ENCODE peak calls at places on chromosome 3, in eight cellular contexts. B is NCI-H774, Z is stromal cell of bone marrow, Q is H9, E is NCI-H1105, C is glomerular endothelial cell, R is HCT116, K is EL. M is an unnamed sample.

GRCh38 chr3:65761890-65762605 is 276.7 kb downstream of the MAGI1 start:
- DNase-seq in B (no peak), E (no peak), Q (peak), R (no peak), C (no peak), Z (no peak), K (no peak), M (no peak)

GRCh38 chr3:21752749-21753347 is 1.8 kb upstream of the ZNF385D start:
- DNase-seq in B (peak), Z (peak), R (no peak), Q (no peak), K (peak), C (no peak), E (peak), M (peak)

GRCh38 chr3:108391917-108392585 is 95.7 kb downstream of the HHLA2 start:
- DNase-seq in B (no peak), K (peak), Z (peak), C (no peak), R (no peak), Q (no peak), E (no peak), M (no peak)

GRCh38 chr3:18424213-18424861 is 802 bp downstream of the SATB1 start:
- DNase-seq in Q (peak), E (no peak), C (no peak), K (no peak), Z (no peak), B (no peak), R (no peak), M (no peak)

GRCh38 chr3:46710671-46711295 is 6.9 kb downstream of the PRSS50 start:
- DNase-seq in Z (no peak), E (no peak), B (no peak), R (no peak), Q (no peak), K (no peak), C (no peak), M (no peak)

GRCh38 chr3:119403201-119403600 is 60.2 kb downstream of the TMEM39A start:
- DNase-seq in K (no peak), E (no peak), Q (no peak), B (no peak), C (no peak), Z (no peak), R (no peak), M (no peak)

GRCh38 chr3:171056528-171056927 is 30.0 kb upstream of the SLC2A2 start:
- DNase-seq in E (no peak), Q (no peak), Z (no peak), C (no peak), R (no peak), K (peak), B (no peak), M (peak)

GRCh38 chr3:8560608-8561007 is 59.0 kb downstream of the LMCD1 start:
- DNase-seq in C (peak), K (peak), Q (no peak), R (no peak), Z (peak), B (no peak), E (no peak), M (no peak)

GRCh38 chr3:87173776-87174175 is 53.3 kb upstream of the CHMP2B start:
- DNase-seq in B (no peak), E (no peak), K (no peak), C (no peak), R (no peak), Z (no peak), Q (no peak), M (no peak)

GRCh38 chr3:13547591-13548371 is 1.1 kb upstream of the FBLN2 start:
- DNase-seq in Z (no peak), Q (peak), B (no peak), K (no peak), C (no peak), R (no peak), E (no peak), M (no peak)

GRCh38 chr3:122558605-122559004 is 5.5 kb downstream of the PARP9 start:
- DNase-seq in E (no peak), Q (no peak), K (no peak), R (no peak), Z (no peak), B (no peak), C (no peak), M (no peak)

GRCh38 chr3:98483626-98484025 is 13.9 kb upstream of the OR5K2 start:
- DNase-seq in E (no peak), R (peak), K (no peak), Q (no peak), Z (no peak), C (no peak), B (no peak), M (no peak)

GRCh38 chr3:136074546-136074945 is 109.0 kb downstream of the PPP2R3A start:
- DNase-seq in Q (no peak), K (peak), C (no peak), E (no peak), B (no peak), R (no peak), Z (no peak), M (no peak)

GRCh38 chr3:171874251-171874679 is 31.1 kb downstream of the TMEM212 start:
- DNase-seq in K (peak), B (no peak), C (peak), R (no peak), Z (peak), E (no peak), Q (no peak), M (no peak)

GRCh38 chr3:174215426-174215825 is 643.7 kb upstream of the NAALADL2 start:
- DNase-seq in Z (peak), K (peak), E (no peak), Q (no peak), B (no peak), C (no peak), R (no peak), M (no peak)

GRCh38 chr3:159929181-159929893 is 59.3 kb upstream of the IL12A start:
- DNase-seq in E (no peak), Q (no peak), B (no peak), K (peak), C (peak), Z (peak), R (no peak), M (peak)

GRCh38 chr3:13166243-13167063 is 93.2 kb upstream of the IQSEC1 start:
- DNase-seq in R (no peak), C (no peak), K (no peak), B (no peak), E (no peak), Q (no peak), Z (no peak), M (no peak)

GRCh38 chr3:53158700-53159414 is 2.2 kb upstream of the PRKCD start:
- DNase-seq in Q (no peak), E (no peak), C (no peak), Z (no peak), R (no peak), K (no peak), B (no peak), M (no peak)

GRCh38 chr3:126197854-126198584 is 17.6 kb upstream of the ALDH1L1 start:
- DNase-seq in Z (peak), C (no peak), E (peak), K (peak), Q (peak), B (no peak), R (peak), M (peak)

GRCh38 chr3:18861137-18861536 is 287.2 kb upstream of the KCNH8 start:
- DNase-seq in Q (no peak), C (no peak), K (no peak), R (no peak), B (no peak), Z (no peak), E (no peak), M (no peak)

GRCh38 chr3:105423392-105423791 is 56.7 kb downstream of the ALCAM start:
- DNase-seq in R (no peak), Z (no peak), Q (no peak), K (peak), E (no peak), C (no peak), B (no peak), M (no peak)

GRCh38 chr3:190586631-190587000 is 72.7 kb downstream of the IL1RAP start:
- DNase-seq in Z (peak), R (peak), E (no peak), C (no peak), B (no peak), K (peak), Q (no peak), M (no peak)

GRCh38 chr3:52324676-52325075 is 8.6 kb downstream of the DNAH1 start:
- DNase-seq in B (no peak), Q (no peak), C (no peak), R (no peak), E (no peak), K (no peak), Z (no peak), M (no peak)

GRCh38 chr3:184255291-184256039 is 5.9 kb downstream of the CAMK2N2 start:
- DNase-seq in B (no peak), R (no peak), C (no peak), Q (no peak), K (no peak), E (no peak), Z (no peak), M (no peak)

GRCh38 chr3:123668906-123669305 is 84.1 kb upstream of the HACD2 start:
- DNase-seq in Z (no peak), E (no peak), Q (no peak), B (no peak), C (no peak), K (no peak), R (no peak), M (no peak)

GRCh38 chr3:50124363-50125226 is 30.5 kb upstream of the SEMA3F start:
- DNase-seq in E (no peak), K (peak), C (no peak), B (no peak), Q (no peak), R (no peak), Z (no peak), M (no peak)

GRCh38 chr3:62379206-62379834 is 6.0 kb upstream of the FEZF2 start:
- DNase-seq in R (no peak), B (no peak), Z (no peak), K (no peak), E (no peak), C (no peak), Q (peak), M (no peak)